ENCODE peak calls at places on chromosomes 2 and 18, in four cellular contexts. One of them, this sample, is unnamed.

GRCh38 chr18:60372598-60372997 is at the start of gene MC4R:
- DNase-seq in H9: peak; percentile 42
- DNase-seq in neural progenitor cell: peak; percentile 30
- DNase-seq in CD8-positive, alpha-beta T cell: no peak
- DNase-seq in this sample: peak; percentile 22

GRCh38 chr2:147934881-147935280 is 85.7 kb downstream of the ORC4 start:
- DNase-seq in H9: no peak
- DNase-seq in neural progenitor cell: no peak
- DNase-seq in CD8-positive, alpha-beta T cell: no peak
- DNase-seq in this sample: no peak

GRCh38 chr18:49461602-49461977 is 1.1 kb upstream of the DYM start:
- DNase-seq in H9: no peak
- DNase-seq in neural progenitor cell: no peak
- DNase-seq in CD8-positive, alpha-beta T cell: no peak
- DNase-seq in this sample: no peak

GRCh38 chr2:207504513-207505171 is 25.1 kb upstream of the CREB1 start:
- DNase-seq in H9: no peak
- DNase-seq in neural progenitor cell: peak; percentile 60
- DNase-seq in CD8-positive, alpha-beta T cell: no peak
- DNase-seq in this sample: peak; percentile 2

GRCh38 chr2:208040199-208041171 is 15.2 kb upstream of the PLEKHM3 start:
- DNase-seq in H9: peak; percentile 73
- DNase-seq in neural progenitor cell: peak; percentile 84
- DNase-seq in CD8-positive, alpha-beta T cell: peak; percentile 29
- DNase-seq in this sample: peak; percentile 60

GRCh38 chr2:109173311-109174171 is 44.5 kb downstream of the SH3RF3 start:
- DNase-seq in H9: no peak
- DNase-seq in neural progenitor cell: peak; percentile 75
- DNase-seq in CD8-positive, alpha-beta T cell: no peak
- DNase-seq in this sample: no peak

GRCh38 chr18:63511285-63511684 is 30.9 kb upstream of the SERPINB12 start:
- DNase-seq in H9: peak; percentile 83
- DNase-seq in neural progenitor cell: peak; percentile 76
- DNase-seq in CD8-positive, alpha-beta T cell: no peak
- DNase-seq in this sample: peak; percentile 46

GRCh38 chr18:38453880-38454279 is 888.3 kb upstream of the CELF4 start:
- DNase-seq in H9: no peak
- DNase-seq in neural progenitor cell: no peak
- DNase-seq in CD8-positive, alpha-beta T cell: no peak
- DNase-seq in this sample: no peak

GRCh38 chr18:56028514-56028913 is 440.5 kb upstream of the TCF4 start:
- DNase-seq in H9: no peak
- DNase-seq in neural progenitor cell: no peak
- DNase-seq in CD8-positive, alpha-beta T cell: no peak
- DNase-seq in this sample: no peak

GRCh38 chr18:58213445-58213844 is 169.4 kb downstream of the NEDD4L start:
- DNase-seq in H9: no peak
- DNase-seq in neural progenitor cell: no peak
- DNase-seq in CD8-positive, alpha-beta T cell: no peak
- DNase-seq in this sample: no peak

GRCh38 chr2:26652361-26653041 is 11.3 kb upstream of the CIB4 start:
- DNase-seq in H9: peak; percentile 15
- DNase-seq in neural progenitor cell: no peak
- DNase-seq in CD8-positive, alpha-beta T cell: no peak
- DNase-seq in this sample: no peak

GRCh38 chr2:231701456-231702373 is 6.6 kb upstream of the PTMA start:
- DNase-seq in H9: no peak
- DNase-seq in neural progenitor cell: peak; percentile 2
- DNase-seq in CD8-positive, alpha-beta T cell: no peak
- DNase-seq in this sample: no peak

GRCh38 chr2:178208336-178208735 is 14.0 kb downstream of the OSBPL6 start:
- DNase-seq in H9: no peak
- DNase-seq in neural progenitor cell: no peak
- DNase-seq in CD8-positive, alpha-beta T cell: no peak
- DNase-seq in this sample: no peak

GRCh38 chr18:74453011-74453571 is 4.0 kb downstream of the DIPK1C start:
- DNase-seq in H9: no peak
- DNase-seq in neural progenitor cell: peak; percentile 92
- DNase-seq in CD8-positive, alpha-beta T cell: no peak
- DNase-seq in this sample: no peak

GRCh38 chr18:57440331-57441101 is 5.3 kb downstream of the ONECUT2 start:
- DNase-seq in H9: peak; percentile 69
- DNase-seq in neural progenitor cell: peak; percentile 68
- DNase-seq in CD8-positive, alpha-beta T cell: no peak
- DNase-seq in this sample: no peak

GRCh38 chr2:1854747-1855146 is 110.4 kb upstream of the PXDN start:
- DNase-seq in H9: peak; percentile 80
- DNase-seq in neural progenitor cell: peak; percentile 86
- DNase-seq in CD8-positive, alpha-beta T cell: no peak
- DNase-seq in this sample: peak; percentile 46

GRCh38 chr2:20682166-20682565 is 15.2 kb downstream of the GDF7 start:
- DNase-seq in H9: peak; percentile 49
- DNase-seq in neural progenitor cell: peak; percentile 34
- DNase-seq in CD8-positive, alpha-beta T cell: no peak
- DNase-seq in this sample: no peak

GRCh38 chr2:237626813-237627451 is 455 bp upstream of the LRRFIP1 start:
- DNase-seq in H9: peak; percentile 51
- DNase-seq in neural progenitor cell: peak; percentile 48
- DNase-seq in CD8-positive, alpha-beta T cell: no peak
- DNase-seq in this sample: no peak

GRCh38 chr2:13638181-13638580 is 921.4 kb downstream of the TRIB2 start:
- DNase-seq in H9: no peak
- DNase-seq in neural progenitor cell: no peak
- DNase-seq in CD8-positive, alpha-beta T cell: no peak
- DNase-seq in this sample: no peak

GRCh38 chr2:160906878-160907277 is 253.3 kb upstream of the TANK start:
- DNase-seq in H9: no peak
- DNase-seq in neural progenitor cell: peak; percentile 27
- DNase-seq in CD8-positive, alpha-beta T cell: no peak
- DNase-seq in this sample: no peak

GRCh38 chr18:10247402-10248117 is 206.9 kb upstream of the APCDD1 start:
- DNase-seq in H9: no peak
- DNase-seq in neural progenitor cell: no peak
- DNase-seq in CD8-positive, alpha-beta T cell: no peak
- DNase-seq in this sample: no peak

GRCh38 chr2:224524657-224525056 is 60.5 kb downstream of the CUL3 start:
- DNase-seq in H9: no peak
- DNase-seq in neural progenitor cell: no peak
- DNase-seq in CD8-positive, alpha-beta T cell: no peak
- DNase-seq in this sample: no peak

GRCh38 chr2:102301867-102302362 is 9.4 kb upstream of the IL1RL1 start:
- DNase-seq in H9: peak; percentile 74
- DNase-seq in neural progenitor cell: peak; percentile 80
- DNase-seq in CD8-positive, alpha-beta T cell: peak; percentile 5
- DNase-seq in this sample: peak; percentile 5

GRCh38 chr18:9824474-9824832 is 61.3 kb upstream of the TXNDC2 start:
- DNase-seq in H9: no peak
- DNase-seq in neural progenitor cell: no peak
- DNase-seq in CD8-positive, alpha-beta T cell: no peak
- DNase-seq in this sample: no peak

GRCh38 chr2:196244966-196245365 is 73.6 kb upstream of the STK17B start:
- DNase-seq in H9: no peak
- DNase-seq in neural progenitor cell: no peak
- DNase-seq in CD8-positive, alpha-beta T cell: no peak
- DNase-seq in this sample: no peak

GRCh38 chr2:7567646-7568045 is 650.4 kb downstream of the RNF144A start:
- DNase-seq in H9: peak; percentile 41
- DNase-seq in neural progenitor cell: no peak
- DNase-seq in CD8-positive, alpha-beta T cell: peak; percentile 35
- DNase-seq in this sample: no peak

GRCh38 chr2:202022755-202023154 is 10.9 kb upstream of the FZD7 start:
- DNase-seq in H9: no peak
- DNase-seq in neural progenitor cell: no peak
- DNase-seq in CD8-positive, alpha-beta T cell: no peak
- DNase-seq in this sample: no peak

GRCh38 chr2:236972491-236973379 is 113.0 kb upstream of the COPS8 start:
- DNase-seq in H9: peak; percentile 55
- DNase-seq in neural progenitor cell: peak; percentile 45
- DNase-seq in CD8-positive, alpha-beta T cell: no peak
- DNase-seq in this sample: no peak

GRCh38 chr2:104481341-104481740 is 372.6 kb upstream of the POU3F3 start:
- DNase-seq in H9: no peak
- DNase-seq in neural progenitor cell: no peak
- DNase-seq in CD8-positive, alpha-beta T cell: no peak
- DNase-seq in this sample: no peak

GRCh38 chr2:80519121-80519643 is 214.6 kb upstream of the LRRTM1 start:
- DNase-seq in H9: no peak
- DNase-seq in neural progenitor cell: no peak
- DNase-seq in CD8-positive, alpha-beta T cell: no peak
- DNase-seq in this sample: no peak

GRCh38 chr2:200306969-200307811 is 697 bp downstream of the SPATS2L start:
- DNase-seq in H9: peak; percentile 39
- DNase-seq in neural progenitor cell: peak; percentile 80
- DNase-seq in CD8-positive, alpha-beta T cell: no peak
- DNase-seq in this sample: peak; percentile 35

GRCh38 chr2:200308421-200309295 is 2.2 kb downstream of the SPATS2L start:
- DNase-seq in H9: no peak
- DNase-seq in neural progenitor cell: peak; percentile 37
- DNase-seq in CD8-positive, alpha-beta T cell: no peak
- DNase-seq in this sample: no peak

GRCh38 chr2:200308001-200308400 is 1.5 kb downstream of the SPATS2L start:
- DNase-seq in H9: no peak
- DNase-seq in neural progenitor cell: no peak
- DNase-seq in CD8-positive, alpha-beta T cell: no peak
- DNase-seq in this sample: no peak

GRCh38 chr2:200306719-200306968 is 151 bp downstream of the SPATS2L start:
- DNase-seq in H9: no peak
- DNase-seq in neural progenitor cell: no peak
- DNase-seq in CD8-positive, alpha-beta T cell: no peak
- DNase-seq in this sample: no peak

GRCh38 chr2:200305797-200306718 is at the start of gene SPATS2L:
- DNase-seq in H9: peak; percentile 65
- DNase-seq in neural progenitor cell: peak; percentile 70
- DNase-seq in CD8-positive, alpha-beta T cell: no peak
- DNase-seq in this sample: peak; percentile 56
- TF ChIP-seq CTCF in H9: peak; percentile 35
- TF ChIP-seq CTCF in neural progenitor cell: peak; percentile 12
- TF ChIP-seq CTCF in CD8-positive, alpha-beta T cell: no peak
- TF ChIP-seq CTCF in this sample: peak; percentile 49

DNA sequence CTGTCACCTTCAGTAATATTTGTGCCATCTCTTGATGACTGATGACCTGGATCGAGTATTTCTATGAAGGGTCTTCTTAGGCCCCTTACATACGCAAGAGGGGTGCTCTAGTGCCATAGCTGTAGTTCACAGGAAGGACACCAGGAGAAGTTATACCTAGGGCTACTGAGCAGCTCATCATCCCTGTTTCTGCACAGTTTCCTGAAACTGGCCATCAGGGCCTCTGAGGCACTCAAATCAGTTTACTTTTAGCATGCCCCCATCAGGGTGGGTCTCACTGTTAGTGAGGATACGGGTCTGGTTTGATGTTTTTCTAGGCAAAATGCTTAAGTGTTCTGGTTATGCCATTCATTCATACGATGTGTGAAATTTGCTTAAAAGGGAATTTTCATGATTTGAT is 20.0 kb upstream of the FBLN7 start:
- DNase-seq in H9: no peak
- DNase-seq in neural progenitor cell: peak; percentile 28
- DNase-seq in CD8-positive, alpha-beta T cell: no peak
- DNase-seq in this sample: no peak
- TF ChIP-seq CTCF in H9: peak; percentile 42
- TF ChIP-seq CTCF in neural progenitor cell: peak; percentile 21
- TF ChIP-seq CTCF in CD8-positive, alpha-beta T cell: no peak
- TF ChIP-seq CTCF in this sample: peak; percentile 30

GRCh38 chr2:162795312-162795711 is 43.3 kb downstream of the KCNH7 start:
- DNase-seq in H9: no peak
- DNase-seq in neural progenitor cell: peak; percentile 46
- DNase-seq in CD8-positive, alpha-beta T cell: no peak
- DNase-seq in this sample: no peak
- TF ChIP-seq CTCF in H9: peak; percentile 64
- TF ChIP-seq CTCF in neural progenitor cell: peak; percentile 53
- TF ChIP-seq CTCF in CD8-positive, alpha-beta T cell: no peak
- TF ChIP-seq CTCF in this sample: peak; percentile 44

DNA sequence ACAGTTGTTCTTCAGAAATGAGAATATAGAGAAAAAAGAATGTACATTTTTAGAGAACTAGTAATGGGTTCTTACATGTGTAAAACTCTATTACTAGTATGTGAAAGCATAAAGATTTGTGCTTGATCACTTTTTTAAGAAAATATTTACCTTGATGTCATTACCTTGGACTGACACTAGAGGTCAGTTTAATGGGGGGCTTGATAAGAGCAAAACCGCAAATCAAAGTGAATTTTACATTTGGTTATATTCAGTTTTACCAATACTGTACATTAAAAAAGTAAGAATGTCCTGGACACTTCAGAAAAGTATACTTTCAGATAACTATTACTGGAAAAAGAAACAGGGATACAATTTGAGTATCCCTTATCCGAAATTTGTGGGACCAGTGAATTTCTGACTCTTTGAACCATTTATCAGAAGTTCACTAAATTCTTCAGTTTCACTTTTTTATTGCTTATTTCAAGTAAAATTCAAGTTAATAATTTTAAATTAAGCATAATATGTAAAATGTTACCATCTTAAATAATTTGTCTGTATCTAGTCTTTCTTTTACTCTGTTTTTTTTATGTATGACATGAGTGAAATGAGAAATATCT is 1149.5 kb downstream of the DSC3 start:
- DNase-seq in H9: no peak
- DNase-seq in neural progenitor cell: peak; percentile 16
- DNase-seq in CD8-positive, alpha-beta T cell: no peak
- DNase-seq in this sample: no peak
- TF ChIP-seq CTCF in H9: peak; percentile 78
- TF ChIP-seq CTCF in neural progenitor cell: peak; percentile 69
- TF ChIP-seq CTCF in CD8-positive, alpha-beta T cell: no peak
- TF ChIP-seq CTCF in this sample: peak; percentile 74

DNA sequence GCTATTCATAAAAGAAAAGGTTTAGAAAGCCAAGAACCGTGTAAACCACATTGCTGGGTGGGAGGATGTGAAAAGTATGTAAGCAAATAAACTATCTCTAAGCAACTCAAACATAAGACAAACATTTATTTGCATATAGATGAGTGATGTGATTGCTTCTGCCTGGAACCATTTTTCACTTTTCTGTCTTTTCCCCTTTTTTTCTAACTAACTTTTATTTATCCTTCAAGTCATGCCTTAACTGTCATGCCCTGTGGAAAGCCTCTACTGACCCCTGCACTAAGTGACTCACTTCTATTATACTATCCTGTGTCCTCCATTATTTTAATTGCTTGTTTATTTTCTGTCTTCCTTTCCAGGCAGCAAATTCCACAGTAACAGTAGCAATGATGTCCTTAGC is 87.4 kb upstream of the CTAGE1 start:
- DNase-seq in H9: no peak
- DNase-seq in neural progenitor cell: no peak
- DNase-seq in CD8-positive, alpha-beta T cell: no peak
- DNase-seq in this sample: no peak
- TF ChIP-seq CTCF in H9: no peak
- TF ChIP-seq CTCF in neural progenitor cell: no peak
- TF ChIP-seq CTCF in CD8-positive, alpha-beta T cell: no peak
- TF ChIP-seq CTCF in this sample: no peak

GRCh38 chr2:200670313-200670712 is 84.5 kb downstream of the AOX1 start:
- DNase-seq in H9: no peak
- DNase-seq in neural progenitor cell: no peak
- DNase-seq in CD8-positive, alpha-beta T cell: no peak
- DNase-seq in this sample: no peak
- TF ChIP-seq CTCF in H9: peak; percentile 48
- TF ChIP-seq CTCF in neural progenitor cell: no peak
- TF ChIP-seq CTCF in CD8-positive, alpha-beta T cell: no peak
- TF ChIP-seq CTCF in this sample: no peak

GRCh38 chr2:31070339-31070738 is 67.9 kb downstream of the GALNT14 start:
- DNase-seq in H9: no peak
- DNase-seq in neural progenitor cell: no peak
- DNase-seq in CD8-positive, alpha-beta T cell: no peak
- DNase-seq in this sample: no peak
- TF ChIP-seq CTCF in H9: no peak
- TF ChIP-seq CTCF in neural progenitor cell: no peak
- TF ChIP-seq CTCF in CD8-positive, alpha-beta T cell: no peak
- TF ChIP-seq CTCF in this sample: no peak